ENCODE peak calls at places on chromosome 1, in five cellular contexts. T is GM10248; F is cardiac muscle cell; V is fibroblast of mammary gland; U is CD4-positive, alpha-beta T cell. X is an unnamed sample.

GRCh38 chr1:14735861-14736260 is 137.4 kb downstream of the KAZN start:
- DNase-seq in T (no peak), F (no peak), V (no peak), U (no peak), X (peak; percentile 71)

GRCh38 chr1:42943166-42943565 is 15.5 kb downstream of the SLC2A1 start:
- DNase-seq in T (no peak), F (no peak), V (no peak), U (no peak), X (no peak)

GRCh38 chr1:244461254-244462071 is at the start of gene CATSPERE:
- DNase-seq in T (peak; percentile 93), F (peak; percentile 81), V (peak; percentile 82), U (peak; percentile 70), X (peak; percentile 98)

GRCh38 chr1:224505454-224506093 is 71.0 kb upstream of the WDR26 start:
- DNase-seq in T (no peak), F (no peak), V (no peak), U (no peak), X (no peak)

GRCh38 chr1:24321712-24322635 is 2.8 kb downstream of the GRHL3 start:
- DNase-seq in T (peak; percentile 83), F (peak; percentile 37), V (peak; percentile 64), U (peak; percentile 48), X (peak; percentile 41)

GRCh38 chr1:201896951-201897391 is 8.3 kb downstream of the SHISA4 start:
- DNase-seq in T (no peak), F (no peak), V (peak; percentile 69), U (no peak), X (no peak)

GRCh38 chr1:89978763-89979162 is 16.1 kb upstream of the ZNF326 start:
- DNase-seq in T (no peak), F (no peak), V (peak; percentile 30), U (no peak), X (no peak)

GRCh38 chr1:167599839-167600581 is 30.0 kb upstream of the RCSD1 start:
- DNase-seq in T (peak; percentile 65), F (peak; percentile 51), V (peak; percentile 57), U (no peak), X (no peak)

GRCh38 chr1:209675567-209676154 is 449 bp downstream of the G0S2 start:
- DNase-seq in T (no peak), F (peak; percentile 57), V (no peak), U (no peak), X (no peak)

GRCh38 chr1:208189183-208189582 is 55.0 kb downstream of the PLXNA2 start:
- DNase-seq in T (peak; percentile 48), F (no peak), V (no peak), U (no peak), X (no peak)

GRCh38 chr1:1892079-1892762 is 1.3 kb upstream of the GNB1 start:
- DNase-seq in T (no peak), F (no peak), V (no peak), U (no peak), X (no peak)

X was measured in NCI-H146.